ENCODE peak calls at places on chromosomes 3 and 15, in seven cellular contexts. L, W, U, G, O, F and N are unnamed samples.

GRCh38 chr15:83613716-83614115 is 40.2 kb upstream of the ADAMTSL3 start:
- DNase-seq in U (no peak), W (no peak), O (no peak), F (no peak), G (no peak), L (no peak), N (no peak)

GRCh38 chr3:135736740-135737139 is 228.8 kb upstream of the PPP2R3A start:
- DNase-seq in U (no peak), L (peak), F (no peak), O (no peak), W (peak), G (no peak), N (peak)

GRCh38 chr3:152309031-152309430 is 40.3 kb downstream of the MBNL1 start:
- DNase-seq in W (no peak), O (no peak), F (no peak), L (no peak), U (no peak), G (no peak), N (no peak)

GRCh38 chr15:88454867-88455810 is 12.0 kb downstream of the MRPL46 start:
- DNase-seq in L (peak), W (peak), U (peak), G (peak), F (peak), O (no peak), N (peak)

GRCh38 chr3:124246949-124247348 is 255.0 kb upstream of the ROPN1 start:
- DNase-seq in W (peak), L (no peak), G (no peak), F (no peak), O (no peak), U (no peak), N (peak)

GRCh38 chr3:123781571-123782275 is 102.4 kb downstream of the MYLK start:
- DNase-seq in W (no peak), O (no peak), F (no peak), L (no peak), U (no peak), G (no peak), N (no peak)

GRCh38 chr15:91116379-91117067 is 16.5 kb downstream of the SV2B start:
- DNase-seq in F (no peak), W (no peak), G (no peak), U (no peak), L (no peak), O (no peak), N (no peak)

GRCh38 chr15:30990036-30990435 is 1.4 kb downstream of the MTMR10 start:
- DNase-seq in L (no peak), O (no peak), F (no peak), G (no peak), W (peak), U (no peak), N (peak)

GRCh38 chr3:11739712-11740111 is 96.0 kb upstream of the VGLL4 start:
- DNase-seq in L (no peak), G (no peak), U (no peak), O (no peak), W (no peak), F (no peak), N (no peak)

GRCh38 chr15:32100286-32100685 is 70.0 kb downstream of the CHRNA7 start:
- DNase-seq in O (no peak), W (no peak), U (no peak), L (no peak), F (no peak), G (no peak), N (no peak)

GRCh38 chr3:123818324-123818920 is 65.7 kb downstream of the MYLK start:
- DNase-seq in U (no peak), L (no peak), W (no peak), O (no peak), G (no peak), F (no peak), N (no peak)

GRCh38 chr3:184241447-184242296 is 7.1 kb downstream of the ALG3 start:
- DNase-seq in F (no peak), L (peak), O (no peak), W (peak), U (peak), G (no peak), N (peak)

GRCh38 chr3:84265768-84266167 is 693.0 kb upstream of the CADM2 start:
- DNase-seq in U (no peak), G (no peak), O (no peak), W (no peak), F (no peak), L (no peak), N (no peak)

GRCh38 chr3:24470277-24470676 is 24.4 kb downstream of the THRB start:
- DNase-seq in U (no peak), G (no peak), L (no peak), W (no peak), F (no peak), O (no peak), N (no peak)

GRCh38 chr3:177146646-177147045 is 50.6 kb downstream of the TBL1XR1 start:
- DNase-seq in W (no peak), L (no peak), G (no peak), O (no peak), F (no peak), U (no peak), N (no peak)

GRCh38 chr3:24683511-24684384 is 189.1 kb upstream of the THRB start:
- DNase-seq in U (no peak), G (no peak), W (peak), O (no peak), F (no peak), L (peak), N (peak)

GRCh38 chr3:117549716-117550115 is 840.1 kb downstream of the TUSC7 start:
- DNase-seq in W (no peak), G (no peak), L (no peak), U (no peak), F (no peak), O (no peak), N (no peak)

GRCh38 chr3:184491011-184491576 is 70.5 kb upstream of the EPHB3 start:
- DNase-seq in O (no peak), W (no peak), U (no peak), F (no peak), L (no peak), G (no peak), N (no peak)

GRCh38 chr3:171286580-171287249 is 173.5 kb downstream of the TNIK start:
- DNase-seq in W (no peak), L (no peak), G (no peak), F (no peak), O (no peak), U (no peak), N (no peak)

GRCh38 chr3:46112296-46112695 is 85.0 kb upstream of the XCR1 start:
- DNase-seq in G (no peak), L (no peak), U (no peak), O (no peak), W (no peak), F (no peak), N (no peak)

GRCh38 chr3:24145981-24146822 is 201.1 kb downstream of the NR1D2 start:
- DNase-seq in G (no peak), U (no peak), O (no peak), W (no peak), L (no peak), F (no peak), N (no peak)

DNA sequence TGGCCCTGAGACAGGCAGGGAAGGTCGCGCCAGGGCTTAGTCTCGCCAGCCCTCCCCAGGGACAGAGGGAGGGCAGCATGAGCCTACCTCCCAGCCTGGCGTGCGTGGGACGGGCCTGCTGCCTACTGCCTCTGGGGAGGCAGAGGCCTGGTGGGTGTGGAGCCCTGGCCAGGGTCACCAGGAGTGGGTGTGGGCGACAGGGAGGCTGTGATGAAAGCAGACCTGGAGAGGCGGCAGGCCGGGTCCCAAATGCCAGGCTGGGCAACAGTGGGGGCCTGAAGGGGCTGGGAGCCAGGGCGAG is 33.1 kb downstream of the PLXNA1 start:
- DNase-seq in W (no peak), L (no peak), O (no peak), G (no peak), U (no peak), F (no peak), N (no peak)
- TF ChIP-seq CTCF in W (no peak), L (no peak), O (no peak), G (no peak), U (no peak), F (no peak), N (no peak)

DNA sequence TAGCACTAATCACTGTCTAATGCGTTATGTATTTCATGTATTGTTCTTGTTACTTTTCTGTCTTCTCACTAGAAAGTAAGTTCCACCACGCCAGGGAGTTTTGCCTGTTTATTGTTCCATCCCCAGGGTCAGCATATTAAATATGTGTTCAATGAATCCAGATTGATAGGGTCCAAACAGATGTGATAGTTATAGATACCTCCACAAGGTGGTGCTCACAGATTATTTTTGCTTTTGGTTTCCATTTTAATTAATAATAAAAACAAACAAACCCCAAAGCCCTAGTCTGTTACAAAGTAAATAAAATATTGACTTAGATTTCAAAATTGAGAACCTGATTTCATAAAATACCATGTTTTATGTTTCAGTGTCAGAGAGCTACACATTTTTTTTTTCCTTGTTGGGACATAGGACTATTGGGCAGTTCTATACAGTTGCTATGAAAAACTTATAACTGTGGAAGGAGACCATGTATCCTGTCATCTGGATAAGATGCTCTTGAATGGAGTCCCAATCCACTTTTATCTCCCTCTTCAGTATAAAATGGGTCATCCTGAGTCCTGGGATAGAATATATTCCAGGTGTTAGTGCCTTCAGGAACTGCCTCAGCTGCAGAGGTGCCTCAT is 12.4 kb downstream of the OTOL1 start:
- DNase-seq in L (no peak), U (no peak), F (no peak), O (no peak), G (no peak), W (peak), N (no peak)
- TF ChIP-seq CTCF in L (peak), U (peak), F (peak), O (peak), G (peak), W (no peak), N (peak)

DNA sequence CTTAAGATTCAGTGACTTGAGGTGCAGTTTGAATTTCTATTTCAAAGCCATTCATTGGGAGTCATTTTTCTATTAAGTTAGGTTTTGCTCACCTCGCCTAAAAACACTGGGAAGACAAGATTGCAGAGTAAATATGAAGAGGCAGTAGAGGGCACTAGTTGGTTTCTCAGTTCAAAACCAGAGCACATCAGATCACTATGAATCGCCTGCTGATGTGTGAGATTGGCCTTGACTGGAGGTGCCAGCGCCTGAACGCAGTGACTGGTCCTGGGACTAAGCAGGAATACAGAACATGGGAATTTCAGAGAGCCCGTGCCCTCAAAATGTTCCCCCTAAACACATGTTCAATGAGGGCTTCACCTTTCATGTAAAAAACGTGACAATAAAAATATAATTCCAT is 229.0 kb downstream of the ITPR1 start:
- DNase-seq in F (peak), G (no peak), U (peak), L (no peak), O (no peak), W (peak), N (peak)
- TF ChIP-seq CTCF in F (peak), G (peak), U (peak), L (no peak), O (no peak), W (peak), N (peak)

GRCh38 chr3:14346191-14346590 is 56.2 kb upstream of the SLC6A6 start:
- DNase-seq in O (no peak), W (no peak), L (no peak), U (no peak), F (no peak), G (no peak), N (no peak)

GRCh38 chr3:14340960-14341708 is 61.3 kb upstream of the SLC6A6 start:
- DNase-seq in W (no peak), L (peak), G (no peak), U (no peak), F (no peak), O (no peak), N (no peak)

GRCh38 chr3:14344351-14344750 is 58.1 kb upstream of the SLC6A6 start:
- DNase-seq in W (no peak), L (no peak), U (no peak), O (no peak), F (no peak), G (no peak), N (no peak)

GRCh38 chr3:14345496-14346150 is 56.8 kb upstream of the SLC6A6 start:
- DNase-seq in G (no peak), L (no peak), F (no peak), U (no peak), O (no peak), W (no peak), N (no peak)

GRCh38 chr3:14343338-14344112 is 58.9 kb upstream of the SLC6A6 start:
- DNase-seq in G (no peak), W (no peak), U (no peak), O (no peak), L (no peak), F (no peak), N (no peak)
- TF ChIP-seq CTCF in G (no peak), W (no peak), U (no peak), O (no peak), L (no peak), F (no peak), N (no peak)

GRCh38 chr3:130242850-130243569 is 102.5 kb upstream of the COL6A5 start:
- DNase-seq in F (no peak), L (no peak), U (no peak), O (no peak), W (peak), G (no peak), N (peak)
- TF ChIP-seq CTCF in F (no peak), L (no peak), U (no peak), O (no peak), W (no peak), G (peak), N (no peak)

GRCh38 chr3:25897019-25897418 is 107.1 kb downstream of the OXSM start:
- DNase-seq in L (peak), F (no peak), O (no peak), U (no peak), W (peak), G (peak), N (peak)
- TF ChIP-seq CTCF in L (peak), F (no peak), O (no peak), U (no peak), W (peak), G (peak), N (peak)

DNA sequence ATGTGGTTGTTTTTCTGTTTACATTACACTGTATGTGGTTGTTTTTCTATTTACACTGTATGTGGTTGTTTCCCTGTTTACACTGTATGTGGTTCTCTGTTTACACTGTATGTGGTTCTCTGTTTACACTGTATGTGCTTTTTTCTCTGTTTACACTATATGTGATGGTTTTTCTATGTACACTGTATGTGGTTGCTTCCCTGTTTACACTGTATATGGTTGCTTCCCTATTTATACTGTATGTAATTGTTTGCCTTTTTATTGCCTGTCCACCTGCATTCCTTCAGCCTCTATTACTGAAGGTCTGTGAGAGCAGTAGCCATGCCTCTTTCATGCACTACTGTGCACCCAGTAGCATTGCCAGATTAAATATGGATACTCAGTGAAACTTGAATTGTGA is 94.3 kb downstream of the MITF start:
- DNase-seq in G (no peak), L (no peak), O (no peak), W (no peak), F (no peak), U (no peak), N (no peak)
- TF ChIP-seq CTCF in G (no peak), L (no peak), O (no peak), W (no peak), F (no peak), U (no peak), N (no peak)